ENCODE peak calls at places on chromosomes 12 and 14, in eight cellular contexts. Z is GM23248, A is GM23338, T is PC-3, B is HCT116, J is MM.1S, N is PC-9, Y is hepatocyte. M is an unnamed sample.

GRCh38 chr14:59846595-59846994 is 24.0 kb downstream of the RTN1 start:
- DNase-seq in Z (no peak), A (no peak), T (no peak), B (no peak), J (no peak), N (no peak), Y (no peak), M (no peak)

GRCh38 chr12:39804479-39805241 is 185.1 kb upstream of the ABCD2 start:
- DNase-seq in Z (no peak), A (peak; percentile 2), T (no peak), B (no peak), J (no peak), N (no peak), Y (no peak), M (no peak)

GRCh38 chr12:4956968-4957367 is 47.3 kb downstream of the KCNA1 start:
- DNase-seq in Z (no peak), A (no peak), T (no peak), B (no peak), J (no peak), N (no peak), Y (no peak), M (no peak)

GRCh38 chr12:101857043-101857558 is 20.3 kb upstream of the DRAM1 start:
- DNase-seq in Z (peak; percentile 87), A (no peak), T (peak; percentile 64), B (no peak), J (no peak), N (peak; percentile 79), Y (peak; percentile 18), M (no peak)

GRCh38 chr12:62192486-62193250 is 67.5 kb upstream of the USP15 start:
- DNase-seq in Z (peak; percentile 88), A (peak; percentile 93), T (peak; percentile 85), B (peak; percentile 48), J (peak; percentile 86), N (no peak), Y (peak; percentile 86), M (peak; percentile 84)

GRCh38 chr12:104357431-104357952 is 54.0 kb downstream of the EID3 start:
- DNase-seq in Z (peak; percentile 57), A (no peak), T (peak; percentile 48), B (no peak), J (no peak), N (peak; percentile 71), Y (no peak), M (no peak)

GRCh38 chr14:77638738-77639137 is 22.3 kb upstream of the SPTLC2 start:
- DNase-seq in Z (peak; percentile 96), A (no peak), T (peak; percentile 82), B (no peak), J (no peak), N (peak; percentile 95), Y (peak; percentile 53), M (no peak)

GRCh38 chr12:60152756-60153155 is 556.9 kb downstream of the SLC16A7 start:
- DNase-seq in Z (no peak), A (no peak), T (peak; percentile 61), B (no peak), J (no peak), N (no peak), Y (no peak), M (no peak)

GRCh38 chr12:54016478-54016964 is 7.7 kb downstream of the HOXC8 start:
- DNase-seq in Z (peak; percentile 95), A (no peak), T (peak; percentile 89), B (no peak), J (no peak), N (no peak), Y (peak; percentile 76), M (no peak)
- H3K4me3 ChIP-seq in Z (peak overlapping the region; percentile 78), A (peak overlapping the region; percentile 63), T (peak overlapping the region; percentile 96), B (peak overlapping the region; percentile 88), J (no peak overlapping the region), N (peak overlapping the region; percentile 82), Y (peak overlapping the region; percentile 62), M (peak overlapping the region; percentile 75)

GRCh38 chr12:98344034-98344565 is 171.3 kb upstream of the TMPO start:
- DNase-seq in Z (no peak), A (peak; percentile 31), T (no peak), B (no peak), J (no peak), N (no peak), Y (no peak), M (no peak)
- H3K9me2 ChIP-seq in Z (no peaks in the 10 kb centered on the region), A (peaks cover 12% of the 10 kb centered on the region), T (no peaks in the 10 kb centered on the region), B (no peaks in the 10 kb centered on the region), J (no peaks in the 10 kb centered on the region), N (no peaks in the 10 kb centered on the region), Y (no peaks in the 10 kb centered on the region), M (peaks cover 2% of the 10 kb centered on the region)

GRCh38 chr12:94261781-94262180 is 113.4 kb downstream of the PLXNC1 start:
- DNase-seq in Z (no peak), A (no peak), T (no peak), B (no peak), J (no peak), N (no peak), Y (no peak), M (no peak)
- H3K4me3 ChIP-seq in Z (peak overlapping the region; percentile 77), A (peak overlapping the region; percentile 1), T (peak overlapping the region; percentile 77), B (peak overlapping the region; percentile 57), J (no peak overlapping the region), N (peak overlapping the region; percentile 42), Y (no peak overlapping the region), M (peak overlapping the region; percentile 78)

GRCh38 chr12:28258998-28259397 is 68.7 kb downstream of the CCDC91 start:
- DNase-seq in Z (peak; percentile 16), A (no peak), T (peak; percentile 12), B (no peak), J (no peak), N (no peak), Y (no peak), M (no peak)
- H3K9me2 ChIP-seq in Z (no peaks in the 10 kb centered on the region), A (no peaks in the 10 kb centered on the region), T (no peaks in the 10 kb centered on the region), B (no peaks in the 10 kb centered on the region), J (no peaks in the 10 kb centered on the region), N (no peaks in the 10 kb centered on the region), Y (no peaks in the 10 kb centered on the region), M (no peaks in the 10 kb centered on the region)

M was measured in Karpas-422.